ENCODE peak calls at places on chromosomes 12 and 14, in five cellular contexts. V, L, P, X and I are unnamed samples.

GRCh38 chr12:108696111-108696995 is 35.0 kb downstream of the CORO1C start:
- DNase-seq in V (peak), P (no peak), X (no peak), L (peak), I (no peak)

GRCh38 chr14:68232643-68233055 is 413.1 kb downstream of the RAD51B start:
- DNase-seq in V (peak), X (no peak), L (peak), P (no peak), I (no peak)

GRCh38 chr12:2461046-2461445 is 333.7 kb upstream of the FKBP4 start:
- DNase-seq in P (no peak), X (no peak), L (no peak), V (no peak), I (no peak)

GRCh38 chr12:53231859-53232640 is at the start of gene RARG:
- DNase-seq in L (no peak), X (peak), V (peak), P (peak), I (no peak)

GRCh38 chr12:45518516-45519235 is 210.8 kb upstream of the ARID2 start:
- DNase-seq in X (no peak), L (no peak), V (no peak), P (no peak), I (no peak)

GRCh38 chr12:14884458-14884878 is 1.2 kb downstream of the MGP start:
- DNase-seq in V (peak), L (peak), P (peak), X (peak), I (no peak)

GRCh38 chr12:121456551-121456950 is 56.6 kb downstream of the RNF34 start:
- DNase-seq in V (no peak), X (no peak), L (no peak), P (no peak), I (peak)

GRCh38 chr14:51849095-51849494 is 11.3 kb upstream of the GNG2 start:
- DNase-seq in V (no peak), L (no peak), X (no peak), P (no peak), I (no peak)

GRCh38 chr12:124752437-124753229 is 111.0 kb downstream of the SCARB1 start:
- DNase-seq in P (no peak), V (peak), L (no peak), X (no peak), I (no peak)